ENCODE peak calls at places on chromosomes 6 and 20, in ten cellular contexts. K, D, X, U, C, S, Y, J, B and G are unnamed samples.

GRCh38 chr6:161921602-161922400 is 647.9 kb upstream of the AGPAT4 start:
- DNase-seq in K (no peak), D (no peak), S (no peak), J (no peak), C (no peak), U (no peak), B (no peak), X (no peak), Y (peak), G (no peak)

GRCh38 chr20:47620808-47621805 is 119.4 kb downstream of the NCOA3 start:
- DNase-seq in Y (peak), B (no peak), X (no peak), K (peak), D (no peak), U (no peak), C (peak), S (no peak), J (peak), G (no peak)

GRCh38 chr6:163536770-163537169 is 122.3 kb downstream of the QKI start:
- DNase-seq in J (no peak), X (no peak), D (no peak), C (no peak), S (no peak), K (no peak), Y (peak), B (no peak), U (no peak), G (no peak)

GRCh38 chr6:11589261-11589660 is 51.7 kb downstream of the TMEM170B start:
- DNase-seq in K (no peak), J (no peak), S (no peak), Y (no peak), X (no peak), C (no peak), U (no peak), D (no peak), B (no peak), G (no peak)

GRCh38 chr6:126344181-126344580 is 4.3 kb downstream of the CENPW start:
- DNase-seq in C (no peak), U (no peak), B (no peak), S (no peak), J (no peak), D (no peak), Y (no peak), K (no peak), X (no peak), G (no peak)

GRCh38 chr6:164419099-164419498 is 890.3 kb downstream of the C6orf118 start:
- DNase-seq in C (no peak), K (no peak), S (no peak), D (no peak), J (no peak), Y (no peak), U (no peak), X (no peak), B (no peak), G (no peak)

GRCh38 chr6:107786709-107787588 is 37.2 kb downstream of the SCML4 start:
- DNase-seq in X (peak), C (no peak), S (no peak), B (no peak), Y (no peak), U (no peak), K (no peak), D (no peak), J (no peak), G (no peak)

GRCh38 chr20:19070036-19070435 is 142.4 kb upstream of the SLC24A3 start:
- DNase-seq in Y (no peak), J (no peak), C (no peak), D (no peak), X (no peak), K (no peak), U (no peak), B (no peak), S (no peak), G (no peak)

GRCh38 chr6:15268130-15268908 is 22.4 kb downstream of the JARID2 start:
- DNase-seq in X (no peak), S (no peak), D (no peak), C (no peak), K (no peak), Y (peak), J (no peak), U (no peak), B (no peak), G (no peak)

GRCh38 chr6:124699038-124699437 is 263.2 kb upstream of the RNF217 start:
- DNase-seq in D (no peak), Y (no peak), S (no peak), B (no peak), X (no peak), J (no peak), U (no peak), K (no peak), C (no peak), G (no peak)

GRCh38 chr20:62449951-62450815 is 22.8 kb upstream of the RBBP8NL start:
- DNase-seq in Y (no peak), S (peak), C (no peak), X (no peak), K (no peak), B (no peak), U (no peak), D (no peak), J (no peak), G (peak)
- TF ChIP-seq CTCF in Y (peak), S (no peak), C (peak), X (no peak), K (no peak), B (no peak), U (no peak), D (no peak), J (no peak), G (peak)

DNA sequence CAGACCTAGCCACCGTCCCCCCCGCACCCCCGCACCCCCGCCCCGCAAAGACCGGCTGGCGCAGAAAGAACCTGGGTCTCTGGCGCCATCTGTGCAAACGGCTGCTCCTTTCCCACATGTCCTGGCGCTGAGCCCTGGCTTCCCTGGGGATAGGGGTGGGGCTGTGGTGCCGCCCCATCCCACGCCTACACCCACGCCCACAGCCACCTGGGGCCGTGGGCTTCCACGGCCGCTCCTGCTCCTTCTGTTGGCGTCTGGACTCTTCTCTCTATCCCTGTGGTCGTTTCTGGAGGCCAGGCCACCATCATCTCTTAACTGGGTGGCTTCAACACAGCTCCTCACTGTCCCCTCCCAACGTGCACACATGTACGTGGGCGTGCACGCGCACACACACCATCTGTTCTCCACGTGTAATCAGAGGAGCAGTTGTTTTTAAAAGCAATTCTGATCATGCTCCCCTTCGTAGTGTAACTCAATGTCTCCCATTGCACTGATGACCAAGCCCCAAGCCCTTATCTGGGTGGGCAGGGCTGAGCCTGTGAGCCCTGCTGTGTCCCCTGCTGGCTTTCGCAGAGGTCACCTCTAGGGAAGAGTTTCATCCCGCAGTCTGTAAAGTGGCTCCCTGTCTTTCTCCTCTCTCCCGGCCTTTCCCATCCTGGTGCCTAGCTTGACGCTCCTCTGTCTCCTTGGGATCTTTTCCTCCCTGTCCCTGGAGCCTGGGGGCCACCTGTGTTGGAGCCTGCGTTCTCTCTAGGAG is 31.9 kb upstream of the FAM83D start:
- DNase-seq in B (no peak), J (peak), X (no peak), U (no peak), K (no peak), Y (peak), C (no peak), D (no peak), S (no peak), G (no peak)
- TF ChIP-seq CTCF in B (no peak), J (no peak), X (peak), U (no peak), K (no peak), Y (no peak), C (peak), D (no peak), S (no peak), G (peak)

DNA sequence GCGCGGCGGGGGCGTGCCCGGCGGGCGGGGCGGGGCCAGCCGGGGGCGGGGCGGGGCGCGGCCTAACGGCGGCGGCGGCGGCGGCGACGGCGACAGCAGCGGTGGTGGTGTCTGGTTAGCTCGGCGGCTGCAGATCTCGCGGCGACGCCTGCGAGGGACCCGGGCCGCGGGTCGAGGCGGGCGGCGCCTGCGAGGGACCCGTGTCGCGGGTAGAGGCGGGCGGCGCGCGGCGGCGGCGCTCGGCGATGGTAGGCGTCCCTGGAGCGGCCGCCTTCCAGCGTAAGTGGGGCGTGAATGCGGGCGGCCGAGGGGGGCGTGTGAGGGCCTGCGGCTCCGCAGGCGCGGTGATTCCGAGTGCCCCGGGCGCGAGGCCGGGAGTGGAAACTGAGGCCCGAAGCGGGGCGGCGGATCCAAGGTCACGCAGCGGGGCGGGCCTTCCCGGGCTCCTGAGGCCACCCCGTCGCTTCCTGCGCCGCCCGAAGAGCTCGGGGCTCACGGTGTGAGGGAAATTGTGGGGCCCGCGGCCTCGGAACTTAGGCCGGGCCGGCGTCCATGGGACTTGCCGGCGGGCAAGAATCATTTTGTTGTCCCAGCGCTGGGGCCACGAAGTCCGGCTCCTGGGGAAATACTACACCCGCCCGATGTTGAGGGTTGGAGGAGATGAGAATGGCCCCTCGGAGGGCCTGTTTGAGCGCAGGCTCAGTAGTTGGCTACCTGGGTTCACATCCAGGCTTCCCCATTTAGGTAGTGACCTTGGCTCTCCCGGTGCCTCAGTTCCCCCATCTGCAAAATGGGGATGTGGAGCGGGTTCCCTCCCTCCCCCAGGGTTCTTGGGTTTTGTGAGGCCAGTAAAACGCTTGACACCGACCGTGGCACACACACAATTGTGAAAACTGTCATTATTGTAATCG is at the start of gene CBFA2T2:
- DNase-seq in D (no peak), S (peak), K (peak), J (peak), X (no peak), B (peak), Y (peak), C (peak), U (no peak), G (peak)
- TF ChIP-seq CTCF in D (no peak), S (no peak), K (no peak), J (no peak), X (no peak), B (no peak), Y (no peak), C (no peak), U (no peak), G (no peak)

DNA sequence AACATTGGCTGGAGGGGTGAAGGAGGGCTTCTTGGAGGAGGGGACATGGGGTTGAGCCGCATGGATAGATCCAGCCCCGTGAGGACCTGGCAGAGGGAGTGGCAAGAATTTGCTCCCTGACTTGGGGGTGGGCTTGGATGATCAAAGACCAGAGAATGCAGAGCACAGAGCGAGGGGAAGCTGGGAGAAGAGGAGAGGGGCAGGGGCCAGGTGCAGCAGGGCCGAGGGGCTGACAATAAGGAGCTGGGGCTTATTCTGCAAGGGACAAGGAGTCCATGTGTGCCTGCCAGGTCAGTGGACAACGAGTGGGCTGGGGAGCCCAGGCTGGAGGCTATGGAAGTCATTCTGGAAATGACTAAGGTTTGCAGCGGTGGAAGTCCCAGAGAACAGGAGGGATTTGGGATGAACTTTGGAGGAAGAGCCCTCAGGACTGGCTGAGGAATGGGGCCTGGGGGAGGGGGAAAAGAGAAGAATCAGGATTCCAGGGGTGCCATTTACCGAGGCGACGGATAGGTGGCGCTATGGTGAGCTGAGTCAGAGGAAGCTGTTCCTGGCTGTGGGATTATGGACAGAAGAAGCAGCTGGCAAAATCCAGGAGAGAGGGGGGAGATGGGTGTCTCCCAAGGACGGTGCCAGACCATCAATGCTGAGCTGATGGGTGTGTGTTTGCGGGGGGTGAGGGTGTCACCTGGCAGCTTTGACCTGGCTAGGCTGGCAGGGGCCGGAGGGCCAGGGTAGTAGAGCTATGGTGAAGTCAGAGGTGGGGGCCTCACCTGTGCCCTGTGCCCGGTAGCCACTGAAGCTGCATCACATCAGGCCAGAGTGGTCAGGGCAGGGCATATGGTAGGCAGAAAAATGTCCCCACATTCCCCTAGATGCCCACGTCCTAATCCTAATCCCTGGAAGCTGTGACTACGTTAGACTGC is 7.8 kb downstream of the KCNG1 start:
- DNase-seq in B (no peak), Y (peak), K (no peak), X (no peak), U (peak), C (peak), S (no peak), D (peak), J (peak), G (peak)
- TF ChIP-seq CTCF in B (no peak), Y (peak), K (peak), X (no peak), U (peak), C (peak), S (no peak), D (peak), J (peak), G (peak)

GRCh38 chr6:152952866-152953509 is 29.9 kb downstream of the FBXO5 start:
- DNase-seq in C (peak), X (no peak), B (no peak), D (peak), K (peak), J (no peak), Y (peak), S (no peak), U (no peak), G (no peak)
- TF ChIP-seq CTCF in C (peak), X (peak), B (no peak), D (peak), K (peak), J (peak), Y (peak), S (no peak), U (no peak), G (no peak)

GRCh38 chr6:22236626-22237414 is 60.0 kb downstream of the PRL start:
- DNase-seq in J (no peak), U (no peak), X (no peak), D (no peak), K (no peak), Y (peak), S (no peak), C (peak), B (no peak), G (no peak)

GRCh38 chr6:22239261-22239660 is 57.6 kb downstream of the PRL start:
- DNase-seq in C (no peak), U (no peak), Y (no peak), B (no peak), S (no peak), X (no peak), D (no peak), K (no peak), J (no peak), G (no peak)

GRCh38 chr6:22240025-22240424 is 56.8 kb downstream of the PRL start:
- DNase-seq in J (no peak), C (no peak), Y (no peak), D (no peak), S (no peak), K (no peak), U (no peak), X (no peak), B (no peak), G (no peak)
- TF ChIP-seq CTCF in J (no peak), C (no peak), Y (no peak), D (no peak), S (no peak), K (no peak), U (no peak), X (no peak), B (no peak), G (no peak)

DNA sequence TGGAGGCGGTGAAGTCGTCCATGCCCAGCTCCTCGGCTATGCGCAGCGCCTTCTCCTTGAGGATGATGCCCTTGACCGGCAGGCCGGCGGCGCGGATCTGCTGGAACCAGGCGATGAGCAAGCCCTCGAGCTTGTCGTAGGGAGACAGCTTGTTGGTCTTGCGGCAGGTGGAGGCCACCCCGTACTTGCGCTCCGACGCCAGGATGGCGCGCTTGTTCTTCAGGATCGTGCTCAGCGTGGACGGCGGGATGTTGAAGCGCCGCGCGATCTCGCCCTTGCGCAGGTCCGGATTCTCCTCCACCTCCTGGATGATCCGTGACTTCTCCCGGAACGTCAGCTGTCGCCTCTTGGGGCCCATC is 435 bp downstream of the CENPB start:
- DNase-seq in Y (peak), D (peak), S (peak), K (no peak), C (peak), J (no peak), X (peak), U (peak), B (peak), G (no peak)
- TF ChIP-seq CTCF in Y (no peak), D (no peak), S (no peak), K (no peak), C (no peak), J (no peak), X (no peak), U (no peak), B (no peak), G (no peak)

GRCh38 chr20:62027116-62027515 is 38.6 kb downstream of the TAF4 start:
- DNase-seq in C (no peak), X (no peak), Y (no peak), B (no peak), D (no peak), U (no peak), K (no peak), S (no peak), J (no peak), G (no peak)

GRCh38 chr20:62025394-62025793 is 40.3 kb downstream of the TAF4 start:
- DNase-seq in Y (no peak), K (no peak), S (no peak), C (peak), U (no peak), X (no peak), D (no peak), J (no peak), B (peak), G (no peak)

GRCh38 chr20:62026564-62026856 is 39.2 kb downstream of the TAF4 start:
- DNase-seq in C (no peak), X (no peak), B (no peak), D (no peak), K (no peak), Y (no peak), S (no peak), U (no peak), J (no peak), G (no peak)

GRCh38 chr20:62027698-62028321 is 37.9 kb downstream of the TAF4 start:
- DNase-seq in B (no peak), C (no peak), X (no peak), U (no peak), Y (no peak), D (no peak), J (no peak), S (no peak), K (no peak), G (no peak)

DNA sequence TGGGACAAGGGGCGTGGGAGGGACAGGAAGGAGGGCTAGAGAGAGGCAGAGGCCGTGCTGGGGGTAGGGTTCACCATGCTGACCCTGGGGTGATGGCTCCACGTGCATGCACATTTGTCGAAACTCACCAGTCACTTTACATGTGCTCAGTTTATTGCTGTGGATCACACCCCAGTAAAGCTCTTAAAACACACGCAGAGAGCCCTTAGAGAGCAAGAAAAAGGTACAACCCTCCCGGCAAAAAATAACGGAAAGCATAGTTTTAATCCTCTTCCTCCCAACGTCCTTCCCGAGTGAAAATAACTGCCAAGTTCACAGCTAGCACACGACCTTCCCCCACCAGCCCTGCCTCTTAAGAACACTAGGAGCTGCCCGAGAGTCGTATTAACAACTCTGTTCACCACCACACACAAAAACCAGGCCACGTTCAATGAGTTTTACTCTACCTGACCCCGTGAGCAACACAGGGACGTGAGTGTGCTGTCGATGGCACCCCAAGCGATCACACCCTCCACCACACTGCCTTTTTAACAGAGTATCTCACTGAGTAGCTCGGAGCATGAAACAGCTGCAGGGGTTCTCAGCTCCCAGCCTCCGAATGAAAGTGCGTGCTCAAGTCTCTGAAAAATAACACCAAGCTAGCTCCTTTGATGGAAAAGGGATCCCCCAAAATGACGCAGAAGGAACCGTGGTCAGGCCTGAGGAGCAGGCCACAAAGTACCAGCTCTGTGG is 39.7 kb downstream of the TAF4 start:
- DNase-seq in U (peak), K (no peak), D (no peak), S (no peak), X (peak), B (no peak), C (peak), Y (peak), J (peak), G (no peak)
- TF ChIP-seq CTCF in U (peak), K (no peak), D (no peak), S (peak), X (peak), B (peak), C (peak), Y (peak), J (peak), G (no peak)

GRCh38 chr6:2412731-2413130 is 167.3 kb upstream of the GMDS start:
- DNase-seq in X (no peak), C (peak), S (no peak), Y (peak), B (no peak), K (no peak), U (no peak), D (no peak), J (no peak), G (no peak)
- TF ChIP-seq CTCF in X (no peak), C (no peak), S (no peak), Y (no peak), B (no peak), K (no peak), U (no peak), D (no peak), J (no peak), G (no peak)